ENCODE peak calls at places on chromosomes 7 and 10, in eight cellular contexts. One of them, this sample, is unnamed.
A peak's percentile ranks its signal among the peaks of the same experiment; 100 is the strongest.

GRCh38 chr10:34699904-34700303 is 115.2 kb downstream of the PARD3 start:
- DNase-seq in neural progenitor cell: no peak
- DNase-seq in colonic mucosa: no peak
- DNase-seq in PC-3: peak; percentile 57
- DNase-seq in fibroblast of lung: no peak
- DNase-seq in GM23248: no peak
- DNase-seq in IMR-90: no peak
- DNase-seq in trophoblast cell: no peak
- DNase-seq in this sample: peak; percentile 7

GRCh38 chr7:87213252-87213651 is 6.3 kb downstream of the TMEM243 start:
- DNase-seq in IMR-90: no peak
- DNase-seq in GM23248: no peak
- DNase-seq in neural progenitor cell: no peak
- DNase-seq in trophoblast cell: no peak
- DNase-seq in PC-3: no peak
- DNase-seq in fibroblast of lung: no peak
- DNase-seq in colonic mucosa: no peak
- DNase-seq in this sample: no peak

GRCh38 chr7:111018960-111019835 is 71.7 kb upstream of the LRRN3 start:
- DNase-seq in colonic mucosa: no peak
- DNase-seq in GM23248: no peak
- DNase-seq in IMR-90: no peak
- DNase-seq in trophoblast cell: no peak
- DNase-seq in PC-3: peak; percentile 21
- DNase-seq in neural progenitor cell: peak; percentile 64
- DNase-seq in fibroblast of lung: no peak
- DNase-seq in this sample: peak; percentile 60

GRCh38 chr10:106053031-106053430 is 1111.5 kb downstream of the SORCS1 start:
- DNase-seq in PC-3: no peak
- DNase-seq in neural progenitor cell: peak; percentile 33
- DNase-seq in colonic mucosa: no peak
- DNase-seq in trophoblast cell: no peak
- DNase-seq in GM23248: no peak
- DNase-seq in IMR-90: no peak
- DNase-seq in fibroblast of lung: no peak
- DNase-seq in this sample: no peak

GRCh38 chr7:6170571-6171531 is 101.6 kb downstream of the CYTH3 start:
- DNase-seq in PC-3: no peak
- DNase-seq in fibroblast of lung: no peak
- DNase-seq in trophoblast cell: no peak
- DNase-seq in GM23248: no peak
- DNase-seq in IMR-90: no peak
- DNase-seq in colonic mucosa: no peak
- DNase-seq in neural progenitor cell: no peak
- DNase-seq in this sample: no peak

GRCh38 chr10:7932301-7933036 is 114.2 kb downstream of the TAF3 start:
- DNase-seq in neural progenitor cell: no peak
- DNase-seq in fibroblast of lung: peak; percentile 45
- DNase-seq in trophoblast cell: peak; percentile 37
- DNase-seq in colonic mucosa: no peak
- DNase-seq in GM23248: no peak
- DNase-seq in PC-3: no peak
- DNase-seq in IMR-90: no peak
- DNase-seq in this sample: no peak

GRCh38 chr7:157518514-157519175 is 181.8 kb downstream of the DNAJB6 start:
- DNase-seq in neural progenitor cell: no peak
- DNase-seq in IMR-90: no peak
- DNase-seq in GM23248: no peak
- DNase-seq in fibroblast of lung: no peak
- DNase-seq in colonic mucosa: no peak
- DNase-seq in PC-3: no peak
- DNase-seq in trophoblast cell: no peak
- DNase-seq in this sample: peak; percentile 29

GRCh38 chr10:99395750-99396445 is 34.5 kb downstream of the GOT1 start:
- DNase-seq in colonic mucosa: no peak
- DNase-seq in PC-3: peak; percentile 91
- DNase-seq in trophoblast cell: no peak
- DNase-seq in fibroblast of lung: peak; percentile 89
- DNase-seq in IMR-90: peak; percentile 83
- DNase-seq in GM23248: peak; percentile 89
- DNase-seq in neural progenitor cell: no peak
- DNase-seq in this sample: peak; percentile 69

GRCh38 chr10:47299989-47300931 is at the start of gene GDF10:
- DNase-seq in fibroblast of lung: peak; percentile 1
- DNase-seq in IMR-90: no peak
- DNase-seq in neural progenitor cell: peak; percentile 68
- DNase-seq in GM23248: peak; percentile 23
- DNase-seq in colonic mucosa: no peak
- DNase-seq in trophoblast cell: peak; percentile 15
- DNase-seq in PC-3: no peak
- DNase-seq in this sample: peak; percentile 78

GRCh38 chr7:43141091-43141490 is 28.6 kb downstream of the HECW1 start:
- DNase-seq in IMR-90: no peak
- DNase-seq in GM23248: no peak
- DNase-seq in fibroblast of lung: peak; percentile 46
- DNase-seq in PC-3: no peak
- DNase-seq in neural progenitor cell: peak; percentile 29
- DNase-seq in trophoblast cell: peak; percentile 94
- DNase-seq in colonic mucosa: no peak
- DNase-seq in this sample: peak; percentile 84

GRCh38 chr10:13105184-13105583 is 5.2 kb downstream of the OPTN start:
- DNase-seq in PC-3: no peak
- DNase-seq in trophoblast cell: no peak
- DNase-seq in fibroblast of lung: peak; percentile 7
- DNase-seq in neural progenitor cell: no peak
- DNase-seq in colonic mucosa: no peak
- DNase-seq in IMR-90: peak; percentile 33
- DNase-seq in GM23248: peak; percentile 36
- DNase-seq in this sample: no peak

GRCh38 chr10:92891885-92892705 is 43.8 kb downstream of the EXOC6 start:
- DNase-seq in GM23248: peak; percentile 73
- DNase-seq in PC-3: peak; percentile 99
- DNase-seq in colonic mucosa: peak; percentile 74
- DNase-seq in IMR-90: peak; percentile 91
- DNase-seq in trophoblast cell: peak; percentile 99
- DNase-seq in neural progenitor cell: no peak
- DNase-seq in fibroblast of lung: peak; percentile 86
- DNase-seq in this sample: peak; percentile 73

GRCh38 chr7:130896898-130897514 is 163.0 kb upstream of the KLF14 start:
- DNase-seq in neural progenitor cell: peak; percentile 85
- DNase-seq in colonic mucosa: peak; percentile 85
- DNase-seq in fibroblast of lung: peak; percentile 81
- DNase-seq in PC-3: peak; percentile 71
- DNase-seq in GM23248: peak; percentile 92
- DNase-seq in IMR-90: peak; percentile 84
- DNase-seq in trophoblast cell: peak; percentile 86
- DNase-seq in this sample: peak; percentile 90

DNA sequence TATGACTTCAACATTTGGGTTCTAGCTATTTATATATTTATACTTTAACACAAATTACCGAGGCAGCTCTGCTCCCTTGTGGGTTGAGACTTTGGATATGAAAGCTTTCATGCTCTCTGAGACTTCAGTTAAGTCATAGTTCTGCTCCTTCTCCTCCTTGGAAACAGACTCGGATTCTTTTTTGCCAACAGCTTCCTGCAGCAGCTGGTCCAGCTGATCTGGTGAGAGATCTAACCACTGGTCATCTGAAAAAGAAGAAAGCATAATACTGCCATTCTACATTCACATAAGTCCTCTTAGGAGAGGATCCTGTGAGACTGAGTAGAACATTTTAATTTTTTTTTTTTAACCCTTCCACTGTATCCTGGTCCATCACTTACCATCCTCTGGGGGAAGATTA is 28.6 kb downstream of the ECD start:
- DNase-seq in trophoblast cell: no peak
- DNase-seq in neural progenitor cell: no peak
- DNase-seq in GM23248: no peak
- DNase-seq in colonic mucosa: no peak
- DNase-seq in fibroblast of lung: no peak
- DNase-seq in IMR-90: no peak
- DNase-seq in PC-3: no peak
- DNase-seq in this sample: no peak
- H3K36me3 ChIP-seq in trophoblast cell: peaks cover 22% of the 10 kb centered on the region
- H3K36me3 ChIP-seq in neural progenitor cell: peaks cover 7% of the 10 kb centered on the region
- H3K36me3 ChIP-seq in GM23248: peaks cover 59% of the 10 kb centered on the region
- H3K36me3 ChIP-seq in colonic mucosa: peaks cover 6% of the 10 kb centered on the region
- H3K36me3 ChIP-seq in fibroblast of lung: peaks cover 6% of the 10 kb centered on the region
- H3K36me3 ChIP-seq in IMR-90: peaks cover 37% of the 10 kb centered on the region
- H3K36me3 ChIP-seq in PC-3: peaks cover 73% of the 10 kb centered on the region
- H3K36me3 ChIP-seq in this sample: peaks cover 70% of the 10 kb centered on the region

DNA sequence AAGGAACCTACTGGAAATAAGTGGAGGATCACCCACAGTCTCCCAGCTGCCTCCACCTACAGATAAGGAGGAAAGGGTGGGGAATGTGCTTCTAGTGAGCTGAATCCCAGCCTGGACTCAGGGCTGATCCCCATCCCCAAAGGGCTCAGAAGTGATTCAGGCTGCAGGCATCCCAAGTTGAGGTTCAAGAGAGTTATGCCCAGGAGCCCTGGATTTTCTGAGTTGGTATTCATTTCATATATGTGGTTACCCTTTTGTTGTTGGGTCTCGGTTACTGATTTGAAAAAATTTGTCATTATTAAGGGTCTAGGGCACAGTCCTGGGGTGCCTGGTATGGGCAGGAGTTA is 30.0 kb upstream of the SRGN start:
- DNase-seq in IMR-90: peak; percentile 50
- DNase-seq in trophoblast cell: no peak
- DNase-seq in colonic mucosa: no peak
- DNase-seq in PC-3: no peak
- DNase-seq in fibroblast of lung: peak; percentile 73
- DNase-seq in neural progenitor cell: no peak
- DNase-seq in GM23248: peak; percentile 72
- DNase-seq in this sample: no peak
- H3K27ac ChIP-seq in IMR-90: no peak overlapping the region
- H3K27ac ChIP-seq in trophoblast cell: no peak overlapping the region
- H3K27ac ChIP-seq in colonic mucosa: peak overlapping the region; percentile 63
- H3K27ac ChIP-seq in PC-3: no peak overlapping the region
- H3K27ac ChIP-seq in fibroblast of lung: peak overlapping the region; percentile 51
- H3K27ac ChIP-seq in neural progenitor cell: no peak overlapping the region
- H3K27ac ChIP-seq in GM23248: peak overlapping the region; percentile 75
- H3K27ac ChIP-seq in this sample: no peak overlapping the region

GRCh38 chr7:143280160-143280559 is 4.6 kb upstream of the TMEM139 start:
- DNase-seq in GM23248: peak; percentile 9
- DNase-seq in trophoblast cell: no peak
- DNase-seq in colonic mucosa: no peak
- DNase-seq in neural progenitor cell: no peak
- DNase-seq in PC-3: no peak
- DNase-seq in IMR-90: no peak
- DNase-seq in fibroblast of lung: no peak
- DNase-seq in this sample: no peak
- H3K9ac ChIP-seq in GM23248: peak overlapping the region; percentile 51
- H3K9ac ChIP-seq in trophoblast cell: no peak overlapping the region
- H3K9ac ChIP-seq in colonic mucosa: peak overlapping the region; percentile 51
- H3K9ac ChIP-seq in neural progenitor cell: no peak overlapping the region
- H3K9ac ChIP-seq in PC-3: peak overlapping the region; percentile 6
- H3K9ac ChIP-seq in IMR-90: no peak overlapping the region
- H3K9ac ChIP-seq in fibroblast of lung: no peak overlapping the region
- H3K9ac ChIP-seq in this sample: no peak overlapping the region

DNA sequence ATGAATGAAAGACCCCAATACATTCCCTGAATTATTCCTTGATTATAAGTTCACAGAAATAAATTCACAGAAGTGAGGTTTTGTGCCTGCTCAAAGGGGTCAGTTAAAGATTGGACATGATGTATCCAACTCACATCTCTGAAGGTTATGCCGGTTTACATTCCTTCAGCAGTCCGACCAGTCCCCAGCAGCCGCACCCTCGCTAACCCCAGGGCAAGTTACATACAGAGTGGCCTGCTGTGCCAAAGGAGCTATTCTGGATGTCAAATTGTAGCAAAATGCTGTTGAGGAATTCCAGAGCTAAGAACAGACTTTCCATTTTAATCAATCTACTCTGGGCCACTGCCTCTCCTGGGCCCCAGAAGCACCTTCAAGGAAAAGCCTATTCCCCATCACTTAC is 20.3 kb downstream of the PSAP start:
- DNase-seq in PC-3: no peak
- DNase-seq in GM23248: no peak
- DNase-seq in colonic mucosa: no peak
- DNase-seq in fibroblast of lung: no peak
- DNase-seq in IMR-90: no peak
- DNase-seq in trophoblast cell: peak; percentile 87
- DNase-seq in neural progenitor cell: no peak
- DNase-seq in this sample: no peak
- H3K36me3 ChIP-seq in PC-3: peaks cover 41% of the 10 kb centered on the region
- H3K36me3 ChIP-seq in GM23248: peaks cover 48% of the 10 kb centered on the region
- H3K36me3 ChIP-seq in colonic mucosa: peaks cover 30% of the 10 kb centered on the region
- H3K36me3 ChIP-seq in fibroblast of lung: peaks cover 21% of the 10 kb centered on the region
- H3K36me3 ChIP-seq in IMR-90: peaks cover 52% of the 10 kb centered on the region
- H3K36me3 ChIP-seq in trophoblast cell: peaks cover 32% of the 10 kb centered on the region
- H3K36me3 ChIP-seq in neural progenitor cell: no peaks in the 10 kb centered on the region
- H3K36me3 ChIP-seq in this sample: peaks cover 72% of the 10 kb centered on the region

This sample was measured in endodermal cell.